ENCODE peak calls at places on chromosomes 13 and 19, in ten cellular contexts. X is upper lobe of right lung; Y is Peyer's patch; K is fibroblast of lung; Q is pancreas; J is GM23338; W is mucosa of descending colon; Z is CD8-positive, alpha-beta T cell; L is ovary; E is breast epithelium. H is an unnamed sample.
A peak's percentile ranks its signal among the peaks of the same experiment; 100 is the strongest.

GRCh38 chr19:2923510-2923909 is 21.3 kb downstream of the ZNF77 start:
- DNase-seq in L (no peak), Q (peak; percentile 49), Y (peak; percentile 19), K (peak; percentile 51), W (no peak), X (no peak), Z (no peak), E (no peak), J (no peak), H (no peak)

GRCh38 chr19:720691-721160 is 12.0 kb downstream of the PALM start:
- DNase-seq in Z (no peak), Y (no peak), X (no peak), Q (no peak), L (peak; percentile 52), W (no peak), K (no peak), E (no peak), J (peak; percentile 51), H (no peak)

GRCh38 chr13:113390874-113391497 is 27.1 kb upstream of the GRTP1 start:
- DNase-seq in Y (no peak), K (no peak), Q (no peak), J (peak; percentile 74), L (no peak), Z (no peak), E (no peak), X (peak; percentile 23), W (no peak), H (no peak)

GRCh38 chr13:24039621-24040475 is 120.7 kb upstream of the SPATA13 start:
- DNase-seq in Y (no peak), X (no peak), W (no peak), Z (no peak), Q (no peak), K (no peak), E (no peak), J (no peak), L (no peak), H (no peak)

GRCh38 chr13:98144501-98145350 is 1.8 kb downstream of the FARP1 start:
- DNase-seq in Z (no peak), J (peak; percentile 78), Y (no peak), Q (peak; percentile 18), L (no peak), E (no peak), X (no peak), K (peak; percentile 77), W (no peak), H (no peak)

GRCh38 chr19:33941133-33941532 is 144.5 kb downstream of the KCTD15 start:
- DNase-seq in Z (no peak), E (no peak), L (no peak), W (no peak), X (no peak), J (no peak), K (no peak), Q (no peak), Y (no peak), H (no peak)

GRCh38 chr13:96677029-96677428 is 317.2 kb downstream of the OXGR1 start:
- DNase-seq in J (no peak), L (no peak), Y (no peak), Q (no peak), K (no peak), E (no peak), W (no peak), Z (no peak), X (no peak), H (no peak)

GRCh38 chr13:110073982-110074381 is 233.0 kb downstream of the COL4A1 start:
- DNase-seq in Y (no peak), L (no peak), E (no peak), Q (no peak), K (no peak), W (no peak), X (no peak), Z (no peak), J (peak; percentile 43), H (no peak)

GRCh38 chr19:14114854-14115253 is 2.7 kb downstream of the PRKACA start:
- DNase-seq in K (no peak), Y (peak; percentile 78), L (no peak), W (peak; percentile 77), E (no peak), J (peak; percentile 77), X (peak; percentile 80), Z (no peak), Q (peak; percentile 58), H (no peak)

GRCh38 chr19:29524912-29525870 is 603 bp upstream of the VSTM2B start:
- DNase-seq in Z (no peak), K (no peak), X (peak; percentile 54), E (no peak), Y (no peak), Q (no peak), L (no peak), J (peak; percentile 80), W (no peak), H (no peak)

GRCh38 chr19:29527500-29528328 is 1.9 kb downstream of the VSTM2B start:
- DNase-seq in E (no peak), J (peak; percentile 43), Y (no peak), W (no peak), L (no peak), K (no peak), Q (no peak), Z (no peak), X (peak; percentile 46), H (no peak)

GRCh38 chr19:29525901-29526729 is at the start of gene VSTM2B:
- DNase-seq in X (peak; percentile 43), W (no peak), E (no peak), Y (no peak), Z (no peak), Q (no peak), J (peak; percentile 46), K (no peak), L (no peak), H (no peak)

GRCh38 chr19:29528350-29528945 is 2.7 kb downstream of the VSTM2B start:
- DNase-seq in E (no peak), J (peak; percentile 90), K (peak; percentile 65), W (no peak), Q (peak; percentile 25), X (peak; percentile 66), Z (peak; percentile 19), L (peak; percentile 15), Y (no peak), H (no peak)

GRCh38 chr19:29526730-29527499 is 1.1 kb downstream of the VSTM2B start:
- DNase-seq in Q (no peak), L (no peak), K (no peak), W (no peak), E (no peak), J (peak; percentile 57), Z (no peak), Y (no peak), X (peak; percentile 55), H (no peak)
- H3K4me1 ChIP-seq in Q (no peaks in the 10 kb centered on the region), L (peaks cover 6% of the 10 kb centered on the region), K (no peaks in the 10 kb centered on the region), W (peaks cover 19% of the 10 kb centered on the region), E (no peaks in the 10 kb centered on the region), J (peaks cover 12% of the 10 kb centered on the region), Z (peaks cover 21% of the 10 kb centered on the region), Y (peaks cover 52% of the 10 kb centered on the region), X (peaks cover 7% of the 10 kb centered on the region), H (peaks cover 7% of the 10 kb centered on the region)

DNA sequence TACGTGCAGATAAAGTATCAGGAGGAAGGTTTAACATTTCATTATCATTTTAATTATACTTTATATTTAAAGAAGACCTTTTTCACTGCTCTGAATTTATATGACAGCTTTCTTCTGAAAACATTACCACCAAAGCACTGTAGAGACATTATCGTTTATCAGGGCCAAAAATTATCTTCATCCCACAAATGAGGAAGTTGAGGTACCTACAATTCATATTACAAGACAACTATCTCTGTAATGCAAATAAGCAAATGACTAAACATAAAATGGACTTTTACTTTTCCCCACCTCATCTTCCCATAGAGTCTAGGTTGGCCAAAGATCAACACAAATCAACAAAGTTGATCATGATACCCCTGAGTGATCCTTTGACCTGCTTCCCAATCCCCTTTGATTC is 30.9 kb upstream of the SMAD9 start:
- DNase-seq in Y (no peak), E (no peak), K (no peak), Q (no peak), J (no peak), L (no peak), W (no peak), X (no peak), Z (no peak), H (no peak)
- H3K36me3 ChIP-seq in Y (no peaks in the 10 kb centered on the region), E (no peaks in the 10 kb centered on the region), K (peaks cover 3% of the 10 kb centered on the region), Q (no peaks in the 10 kb centered on the region), J (no peaks in the 10 kb centered on the region), L (no peaks in the 10 kb centered on the region), W (peaks cover 4% of the 10 kb centered on the region), X (peaks cover 45% of the 10 kb centered on the region), Z (peaks cover 3% of the 10 kb centered on the region), H (no peaks in the 10 kb centered on the region)

DNA sequence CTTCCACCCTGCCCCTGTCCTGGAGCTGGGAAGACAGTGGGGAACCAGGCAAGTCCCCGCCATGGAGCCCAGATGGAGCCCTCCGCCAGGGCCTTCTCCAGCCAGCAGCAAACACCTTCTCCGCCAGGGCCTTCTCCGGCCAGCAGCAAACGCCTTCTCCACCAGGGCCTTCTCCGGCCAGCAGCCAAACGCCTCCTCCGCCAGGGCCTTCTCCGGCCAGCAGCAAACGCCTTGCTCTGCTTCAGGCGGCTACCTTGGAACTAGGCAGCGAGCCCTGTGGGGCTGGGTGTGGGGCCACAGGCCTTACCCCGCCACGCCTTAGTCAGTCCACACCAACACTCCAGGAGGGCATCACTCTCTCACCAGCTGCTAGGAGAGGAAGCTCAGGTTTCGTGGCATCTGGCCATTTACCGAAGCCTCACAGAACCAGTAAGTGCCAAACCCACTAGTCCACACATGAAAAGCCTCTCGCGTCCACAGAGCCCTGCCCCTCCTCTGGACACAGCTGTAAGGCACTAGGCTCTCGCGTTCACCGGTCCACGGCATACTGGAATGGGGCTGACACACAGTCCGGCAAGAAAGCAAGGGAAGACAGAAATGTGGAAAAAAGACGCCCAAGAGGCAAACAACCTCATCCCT is 41.0 kb downstream of the MLLT1 start:
- DNase-seq in X (peak; percentile 70), J (no peak), K (peak; percentile 64), L (peak; percentile 65), E (no peak), Q (peak; percentile 49), W (no peak), Z (no peak), Y (no peak), H (no peak)
- H3K4me1 ChIP-seq in X (peaks cover 90% of the 10 kb centered on the region), J (peaks cover 4% of the 10 kb centered on the region), K (peaks cover 22% of the 10 kb centered on the region), L (peaks cover 42% of the 10 kb centered on the region), E (peaks cover 22% of the 10 kb centered on the region), Q (peaks cover 21% of the 10 kb centered on the region), W (peaks cover 10% of the 10 kb centered on the region), Z (peaks cover 19% of the 10 kb centered on the region), Y (peaks cover 38% of the 10 kb centered on the region), H (peaks cover 2% of the 10 kb centered on the region)

GRCh38 chr19:39494661-39495060 is 4.1 kb upstream of the DLL3 start:
- DNase-seq in K (no peak), Y (no peak), Z (no peak), Q (no peak), J (no peak), L (no peak), X (no peak), W (no peak), E (no peak), H (no peak)

GRCh38 chr19:39492788-39493187 is 6.0 kb upstream of the DLL3 start:
- DNase-seq in X (no peak), K (no peak), Y (no peak), W (no peak), L (no peak), Q (no peak), Z (no peak), J (no peak), E (no peak), H (no peak)

GRCh38 chr19:39497850-39498261 is 891 bp upstream of the DLL3 start:
- DNase-seq in L (no peak), Y (peak; percentile 66), E (no peak), K (peak; percentile 43), X (no peak), W (peak; percentile 59), Z (no peak), Q (no peak), J (peak; percentile 89), H (no peak)

GRCh38 chr19:39496063-39496462 is 2.7 kb upstream of the DLL3 start:
- DNase-seq in L (no peak), Z (no peak), K (no peak), Q (no peak), Y (no peak), J (no peak), W (no peak), X (no peak), E (no peak), H (no peak)

GRCh38 chr19:39492225-39492624 is 6.5 kb upstream of the DLL3 start:
- DNase-seq in L (no peak), Q (no peak), X (no peak), Z (no peak), Y (no peak), W (no peak), E (no peak), J (no peak), K (no peak), H (no peak)
- H3K36me3 ChIP-seq in L (no peaks in the 10 kb centered on the region), Q (no peaks in the 10 kb centered on the region), X (peaks cover 38% of the 10 kb centered on the region), Z (peaks cover 23% of the 10 kb centered on the region), Y (no peaks in the 10 kb centered on the region), W (peaks cover 4% of the 10 kb centered on the region), E (peaks cover 19% of the 10 kb centered on the region), J (peaks cover 29% of the 10 kb centered on the region), K (peaks cover 12% of the 10 kb centered on the region), H (peaks cover 21% of the 10 kb centered on the region)

H was measured in iPS DF 6.9.